ENCODE peak calls at places on chromosome 7, in nine cellular contexts. One of them, this sample, is unnamed. For H3K9me3, the result is how much of the 10 kb centered on the place peaks cover.

GRCh38 chr7:35714407-35714806 is 19.5 kb upstream of the HERPUD2 start:
- DNase-seq in left ventricle myocardium inferior: no peak
- DNase-seq in kidney: no peak
- DNase-seq in IMR-90: no peak
- DNase-seq in heart right ventricle: no peak
- DNase-seq in fibroblast of lung: no peak
- DNase-seq in transverse colon: no peak
- DNase-seq in psoas muscle: no peak
- DNase-seq in Caco-2: no peak
- DNase-seq in this sample: no peak

GRCh38 chr7:38223311-38223710 is 45.3 kb downstream of the STARD3NL start:
- DNase-seq in left ventricle myocardium inferior: no peak
- DNase-seq in kidney: no peak
- DNase-seq in IMR-90: no peak
- DNase-seq in heart right ventricle: no peak
- DNase-seq in fibroblast of lung: no peak
- DNase-seq in transverse colon: no peak
- DNase-seq in psoas muscle: no peak
- DNase-seq in Caco-2: no peak
- DNase-seq in this sample: no peak

GRCh38 chr7:100688593-100688860 is 5.5 kb downstream of the GIGYF1 start:
- DNase-seq in left ventricle myocardium inferior: no peak
- DNase-seq in kidney: peak
- DNase-seq in IMR-90: no peak
- DNase-seq in heart right ventricle: no peak
- DNase-seq in fibroblast of lung: no peak
- DNase-seq in transverse colon: no peak
- DNase-seq in psoas muscle: peak
- DNase-seq in Caco-2: no peak
- DNase-seq in this sample: no peak

GRCh38 chr7:83918142-83918541 is 269.2 kb upstream of the SEMA3E start:
- DNase-seq in left ventricle myocardium inferior: no peak
- DNase-seq in kidney: no peak
- DNase-seq in IMR-90: no peak
- DNase-seq in heart right ventricle: no peak
- DNase-seq in fibroblast of lung: no peak
- DNase-seq in transverse colon: no peak
- DNase-seq in psoas muscle: no peak
- DNase-seq in Caco-2: no peak
- DNase-seq in this sample: no peak

GRCh38 chr7:134669845-134670373 is 23.3 kb downstream of the BPGM start:
- DNase-seq in left ventricle myocardium inferior: no peak
- DNase-seq in kidney: peak
- DNase-seq in IMR-90: peak
- DNase-seq in heart right ventricle: no peak
- DNase-seq in fibroblast of lung: peak
- DNase-seq in transverse colon: peak
- DNase-seq in psoas muscle: peak
- DNase-seq in Caco-2: no peak
- DNase-seq in this sample: peak

GRCh38 chr7:1818581-1819200 is 148.6 kb downstream of the ELFN1 start:
- DNase-seq in left ventricle myocardium inferior: no peak
- DNase-seq in kidney: peak
- DNase-seq in IMR-90: no peak
- DNase-seq in heart right ventricle: no peak
- DNase-seq in fibroblast of lung: no peak
- DNase-seq in transverse colon: no peak
- DNase-seq in psoas muscle: peak
- DNase-seq in Caco-2: no peak
- DNase-seq in this sample: no peak

GRCh38 chr7:26034386-26034785 is 117.6 kb upstream of the NFE2L3 start:
- DNase-seq in left ventricle myocardium inferior: no peak
- DNase-seq in kidney: no peak
- DNase-seq in IMR-90: no peak
- DNase-seq in heart right ventricle: no peak
- DNase-seq in fibroblast of lung: no peak
- DNase-seq in transverse colon: no peak
- DNase-seq in psoas muscle: no peak
- DNase-seq in Caco-2: no peak
- DNase-seq in this sample: no peak

GRCh38 chr7:130394421-130395188 is 14.3 kb downstream of the CPA1 start:
- DNase-seq in left ventricle myocardium inferior: no peak
- DNase-seq in kidney: no peak
- DNase-seq in IMR-90: no peak
- DNase-seq in heart right ventricle: no peak
- DNase-seq in fibroblast of lung: no peak
- DNase-seq in transverse colon: no peak
- DNase-seq in psoas muscle: no peak
- DNase-seq in Caco-2: no peak
- DNase-seq in this sample: no peak

GRCh38 chr7:11261470-11261869 is 287.8 kb downstream of the PHF14 start:
- DNase-seq in left ventricle myocardium inferior: no peak
- DNase-seq in kidney: no peak
- DNase-seq in IMR-90: no peak
- DNase-seq in heart right ventricle: no peak
- DNase-seq in fibroblast of lung: no peak
- DNase-seq in transverse colon: no peak
- DNase-seq in psoas muscle: no peak
- DNase-seq in Caco-2: no peak
- DNase-seq in this sample: peak

GRCh38 chr7:91852263-91852741 is 28.2 kb downstream of the MTERF1 start:
- DNase-seq in left ventricle myocardium inferior: no peak
- DNase-seq in kidney: no peak
- DNase-seq in IMR-90: peak
- DNase-seq in heart right ventricle: no peak
- DNase-seq in fibroblast of lung: no peak
- DNase-seq in transverse colon: no peak
- DNase-seq in psoas muscle: no peak
- DNase-seq in Caco-2: no peak
- DNase-seq in this sample: no peak

GRCh38 chr7:79504607-79505389 is 51.3 kb upstream of the MAGI2 start:
- DNase-seq in left ventricle myocardium inferior: no peak
- DNase-seq in kidney: no peak
- DNase-seq in IMR-90: peak
- DNase-seq in heart right ventricle: no peak
- DNase-seq in fibroblast of lung: no peak
- DNase-seq in transverse colon: no peak
- DNase-seq in psoas muscle: no peak
- DNase-seq in Caco-2: peak
- DNase-seq in this sample: no peak

GRCh38 chr7:118502235-118502634 is 277.7 kb downstream of the ANKRD7 start:
- DNase-seq in left ventricle myocardium inferior: no peak
- DNase-seq in kidney: no peak
- DNase-seq in IMR-90: no peak
- DNase-seq in heart right ventricle: no peak
- DNase-seq in fibroblast of lung: no peak
- DNase-seq in transverse colon: no peak
- DNase-seq in psoas muscle: no peak
- DNase-seq in Caco-2: no peak
- DNase-seq in this sample: no peak

GRCh38 chr7:7119668-7120208 is 62.6 kb upstream of the C1GALT1 start:
- DNase-seq in left ventricle myocardium inferior: no peak
- DNase-seq in kidney: no peak
- DNase-seq in IMR-90: no peak
- DNase-seq in heart right ventricle: no peak
- DNase-seq in fibroblast of lung: no peak
- DNase-seq in transverse colon: no peak
- DNase-seq in psoas muscle: no peak
- DNase-seq in Caco-2: no peak
- DNase-seq in this sample: no peak

GRCh38 chr7:82527831-82528230 is 84.3 kb upstream of the CACNA2D1 start:
- DNase-seq in left ventricle myocardium inferior: no peak
- DNase-seq in kidney: no peak
- DNase-seq in IMR-90: peak
- DNase-seq in heart right ventricle: no peak
- DNase-seq in fibroblast of lung: peak
- DNase-seq in transverse colon: no peak
- DNase-seq in psoas muscle: no peak
- DNase-seq in Caco-2: no peak
- DNase-seq in this sample: no peak

GRCh38 chr7:136911362-136911761 is 42.9 kb downstream of the CHRM2 start:
- DNase-seq in left ventricle myocardium inferior: no peak
- DNase-seq in kidney: no peak
- DNase-seq in IMR-90: peak
- DNase-seq in heart right ventricle: no peak
- DNase-seq in fibroblast of lung: peak
- DNase-seq in transverse colon: no peak
- DNase-seq in psoas muscle: no peak
- DNase-seq in Caco-2: peak
- DNase-seq in this sample: peak

GRCh38 chr7:149855368-149856305 is 17.5 kb downstream of the ZNF862 start:
- DNase-seq in left ventricle myocardium inferior: no peak
- DNase-seq in kidney: no peak
- DNase-seq in IMR-90: peak
- DNase-seq in heart right ventricle: no peak
- DNase-seq in fibroblast of lung: peak
- DNase-seq in transverse colon: no peak
- DNase-seq in psoas muscle: peak
- DNase-seq in Caco-2: no peak
- DNase-seq in this sample: no peak

GRCh38 chr7:142950235-142950634 is 11.0 kb downstream of the LLCFC1 start:
- DNase-seq in left ventricle myocardium inferior: no peak
- DNase-seq in kidney: no peak
- DNase-seq in IMR-90: no peak
- DNase-seq in heart right ventricle: no peak
- DNase-seq in fibroblast of lung: no peak
- DNase-seq in transverse colon: no peak
- DNase-seq in psoas muscle: no peak
- DNase-seq in Caco-2: no peak
- DNase-seq in this sample: no peak

GRCh38 chr7:101099969-101100781 is 14.9 kb downstream of the TRIM56 start:
- DNase-seq in left ventricle myocardium inferior: peak
- DNase-seq in kidney: peak
- DNase-seq in IMR-90: peak
- DNase-seq in heart right ventricle: peak
- DNase-seq in fibroblast of lung: peak
- DNase-seq in transverse colon: peak
- DNase-seq in psoas muscle: peak
- DNase-seq in Caco-2: peak
- DNase-seq in this sample: peak

DNA sequence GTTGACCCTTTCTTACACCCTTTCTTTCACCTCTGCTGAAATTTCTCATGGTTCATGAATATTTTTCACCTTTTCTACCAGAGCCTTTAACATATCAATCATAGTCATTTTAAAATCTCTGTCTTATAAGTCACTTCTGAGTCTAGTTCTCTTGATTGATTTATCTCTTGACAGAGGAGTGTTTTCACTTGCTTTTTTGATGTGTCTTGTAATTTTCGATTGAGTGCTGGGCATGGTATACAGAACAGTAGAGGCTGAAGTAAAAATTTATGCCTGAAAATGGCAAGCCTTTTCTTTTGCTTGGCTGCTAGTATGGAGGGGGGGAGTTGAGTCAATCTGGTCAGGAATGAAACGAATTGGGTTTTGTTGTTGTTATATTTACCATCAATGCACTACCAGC is 41.2 kb upstream of the NPTX2 start:
- DNase-seq in left ventricle myocardium inferior: no peak
- DNase-seq in kidney: no peak
- DNase-seq in IMR-90: no peak
- DNase-seq in heart right ventricle: no peak
- DNase-seq in fibroblast of lung: no peak
- DNase-seq in transverse colon: no peak
- DNase-seq in psoas muscle: no peak
- DNase-seq in Caco-2: no peak
- DNase-seq in this sample: no peak
- H3K9me3 ChIP-seq in left ventricle myocardium inferior: under half
- H3K9me3 ChIP-seq in kidney: under half
- H3K9me3 ChIP-seq in IMR-90: under half
- H3K9me3 ChIP-seq in heart right ventricle: under half
- H3K9me3 ChIP-seq in fibroblast of lung: under half
- H3K9me3 ChIP-seq in transverse colon: under half
- H3K9me3 ChIP-seq in psoas muscle: under half
- H3K9me3 ChIP-seq in Caco-2: under half
- H3K9me3 ChIP-seq in this sample: under half

GRCh38 chr7:157640144-157640543 is 303.3 kb downstream of the DNAJB6 start:
- DNase-seq in left ventricle myocardium inferior: no peak
- DNase-seq in kidney: no peak
- DNase-seq in IMR-90: no peak
- DNase-seq in heart right ventricle: no peak
- DNase-seq in fibroblast of lung: no peak
- DNase-seq in transverse colon: no peak
- DNase-seq in psoas muscle: no peak
- DNase-seq in Caco-2: no peak
- DNase-seq in this sample: no peak
- H3K9me3 ChIP-seq in left ventricle myocardium inferior: under half
- H3K9me3 ChIP-seq in kidney: under half
- H3K9me3 ChIP-seq in IMR-90: under half
- H3K9me3 ChIP-seq in heart right ventricle: under half
- H3K9me3 ChIP-seq in fibroblast of lung: under half
- H3K9me3 ChIP-seq in transverse colon: under half
- H3K9me3 ChIP-seq in psoas muscle: under half
- H3K9me3 ChIP-seq in Caco-2: under half
- H3K9me3 ChIP-seq in this sample: under half

GRCh38 chr7:157622000-157622399 is 285.2 kb downstream of the DNAJB6 start:
- DNase-seq in left ventricle myocardium inferior: no peak
- DNase-seq in kidney: no peak
- DNase-seq in IMR-90: no peak
- DNase-seq in heart right ventricle: no peak
- DNase-seq in fibroblast of lung: no peak
- DNase-seq in transverse colon: no peak
- DNase-seq in psoas muscle: no peak
- DNase-seq in Caco-2: no peak
- DNase-seq in this sample: no peak

GRCh38 chr7:157621131-157621681 is 284.4 kb downstream of the DNAJB6 start:
- DNase-seq in left ventricle myocardium inferior: no peak
- DNase-seq in kidney: peak
- DNase-seq in IMR-90: no peak
- DNase-seq in heart right ventricle: no peak
- DNase-seq in fibroblast of lung: no peak
- DNase-seq in transverse colon: no peak
- DNase-seq in psoas muscle: peak
- DNase-seq in Caco-2: no peak
- DNase-seq in this sample: no peak

GRCh38 chr7:157620616-157621015 is 283.8 kb downstream of the DNAJB6 start:
- DNase-seq in left ventricle myocardium inferior: no peak
- DNase-seq in kidney: peak
- DNase-seq in IMR-90: no peak
- DNase-seq in heart right ventricle: no peak
- DNase-seq in fibroblast of lung: no peak
- DNase-seq in transverse colon: no peak
- DNase-seq in psoas muscle: no peak
- DNase-seq in Caco-2: no peak
- DNase-seq in this sample: no peak

GRCh38 chr7:157623556-157623955 is 286.8 kb downstream of the DNAJB6 start:
- DNase-seq in left ventricle myocardium inferior: no peak
- DNase-seq in kidney: no peak
- DNase-seq in IMR-90: no peak
- DNase-seq in heart right ventricle: no peak
- DNase-seq in fibroblast of lung: no peak
- DNase-seq in transverse colon: no peak
- DNase-seq in psoas muscle: no peak
- DNase-seq in Caco-2: no peak
- DNase-seq in this sample: no peak

GRCh38 chr7:157622408-157623221 is 285.8 kb downstream of the DNAJB6 start:
- DNase-seq in left ventricle myocardium inferior: no peak
- DNase-seq in kidney: peak
- DNase-seq in IMR-90: no peak
- DNase-seq in heart right ventricle: no peak
- DNase-seq in fibroblast of lung: no peak
- DNase-seq in transverse colon: no peak
- DNase-seq in psoas muscle: peak
- DNase-seq in Caco-2: no peak
- DNase-seq in this sample: no peak
- H3K9me3 ChIP-seq in left ventricle myocardium inferior: under half
- H3K9me3 ChIP-seq in kidney: under half
- H3K9me3 ChIP-seq in IMR-90: under half
- H3K9me3 ChIP-seq in heart right ventricle: under half
- H3K9me3 ChIP-seq in fibroblast of lung: under half
- H3K9me3 ChIP-seq in transverse colon: under half
- H3K9me3 ChIP-seq in psoas muscle: under half
- H3K9me3 ChIP-seq in Caco-2: under half
- H3K9me3 ChIP-seq in this sample: under half

GRCh38 chr7:111274882-111275281 is 184.0 kb downstream of the LRRN3 start:
- DNase-seq in left ventricle myocardium inferior: no peak
- DNase-seq in kidney: no peak
- DNase-seq in IMR-90: peak
- DNase-seq in heart right ventricle: no peak
- DNase-seq in fibroblast of lung: peak
- DNase-seq in transverse colon: no peak
- DNase-seq in psoas muscle: no peak
- DNase-seq in Caco-2: no peak
- DNase-seq in this sample: no peak
- H3K9me3 ChIP-seq in left ventricle myocardium inferior: under half
- H3K9me3 ChIP-seq in kidney: under half
- H3K9me3 ChIP-seq in IMR-90: under half
- H3K9me3 ChIP-seq in heart right ventricle: under half
- H3K9me3 ChIP-seq in fibroblast of lung: under half
- H3K9me3 ChIP-seq in transverse colon: under half
- H3K9me3 ChIP-seq in psoas muscle: under half
- H3K9me3 ChIP-seq in Caco-2: under half
- H3K9me3 ChIP-seq in this sample: under half